ENCODE peak calls at places on chromosomes 12 and 14, in seven cellular contexts. B is A549, O is fibroblast of lung, V is kidney, A is AG04449, G is GM23338, I is gastrocnemius medialis. X is an unnamed sample.
A peak's percentile ranks its signal among the peaks of the same experiment; 100 is the strongest.

GRCh38 chr12:12098689-12099010 is 27.9 kb downstream of the BCL2L14 start:
- DNase-seq in B (no peak), O (no peak), V (no peak), A (no peak), G (no peak), I (no peak), X (no peak)

GRCh38 chr14:72975776-72976175 is 49.5 kb downstream of the DCAF4 start:
- DNase-seq in B (peak; percentile 44), O (no peak), V (no peak), A (no peak), G (peak; percentile 45), I (no peak), X (no peak)

GRCh38 chr14:21184252-21184651 is 28.4 kb upstream of the OR5AU1 start:
- DNase-seq in B (no peak), O (no peak), V (no peak), A (no peak), G (no peak), I (no peak), X (no peak)

GRCh38 chr12:13177373-13177772 is 19.2 kb upstream of the EMP1 start:
- DNase-seq in B (no peak), O (no peak), V (no peak), A (no peak), G (no peak), I (no peak), X (no peak)

GRCh38 chr12:93061414-93062099 is 132.5 kb upstream of the EEA1 start:
- DNase-seq in B (no peak), O (no peak), V (no peak), A (no peak), G (no peak), I (no peak), X (no peak)

GRCh38 chr12:60684988-60685655 is 1089.3 kb downstream of the SLC16A7 start:
- DNase-seq in B (no peak), O (no peak), V (no peak), A (no peak), G (peak; percentile 44), I (no peak), X (no peak)

GRCh38 chr14:78425332-78425731 is 255.2 kb downstream of the NRXN3 start:
- DNase-seq in B (no peak), O (no peak), V (no peak), A (no peak), G (peak; percentile 10), I (no peak), X (no peak)

GRCh38 chr14:31949709-31950108 is 127.4 kb upstream of the ARHGAP5 start:
- DNase-seq in B (peak; percentile 79), O (peak; percentile 33), V (no peak), A (no peak), G (no peak), I (no peak), X (no peak)

GRCh38 chr12:79897617-79898016 is 37.3 kb downstream of the PPP1R12A start:
- DNase-seq in B (peak; percentile 55), O (peak; percentile 62), V (no peak), A (peak; percentile 66), G (peak; percentile 50), I (no peak), X (peak; percentile 88)

GRCh38 chr14:39316844-39317553 is 83.3 kb downstream of the MIA2 start:
- DNase-seq in B (no peak), O (no peak), V (no peak), A (no peak), G (no peak), I (no peak), X (no peak)

GRCh38 chr12:48420031-48420775 is 52.2 kb upstream of the ANP32D start:
- DNase-seq in B (no peak), O (no peak), V (no peak), A (no peak), G (peak; percentile 53), I (no peak), X (no peak)
- H3K4me3 ChIP-seq in B (no peak overlapping the region), O (no peak overlapping the region), V (no peak overlapping the region), A (no peak overlapping the region), G (no peak overlapping the region), I (no peak overlapping the region), X (no peak overlapping the region)

DNA sequence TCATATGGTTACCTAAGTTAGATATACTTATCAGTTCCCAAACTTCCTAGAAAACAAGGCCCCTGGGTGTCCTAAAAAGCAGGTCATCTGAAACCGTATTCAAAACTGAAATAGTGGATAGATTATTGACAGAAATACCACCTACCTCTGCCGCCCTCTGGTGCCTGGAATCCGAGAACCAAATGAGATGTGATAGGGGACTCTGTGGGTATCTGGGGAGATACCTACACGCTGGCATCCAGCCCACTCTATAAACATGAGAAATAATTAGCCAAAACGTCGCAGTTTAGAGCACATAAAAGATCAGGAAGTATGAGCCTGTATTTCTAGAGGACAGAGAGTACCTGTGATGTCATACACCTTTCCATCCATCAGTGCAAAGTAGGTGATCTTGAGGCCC is 4.4 kb downstream of the ORMDL2 start:
- DNase-seq in B (peak; percentile 44), O (no peak), V (no peak), A (no peak), G (peak; percentile 67), I (no peak), X (no peak)
- TF ChIP-seq CTCF in B (peak; percentile 56), O (peak; percentile 21), V (peak; percentile 44), A (peak; percentile 31), G (peak; percentile 70), I (no peak), X (peak; percentile 32)

DNA sequence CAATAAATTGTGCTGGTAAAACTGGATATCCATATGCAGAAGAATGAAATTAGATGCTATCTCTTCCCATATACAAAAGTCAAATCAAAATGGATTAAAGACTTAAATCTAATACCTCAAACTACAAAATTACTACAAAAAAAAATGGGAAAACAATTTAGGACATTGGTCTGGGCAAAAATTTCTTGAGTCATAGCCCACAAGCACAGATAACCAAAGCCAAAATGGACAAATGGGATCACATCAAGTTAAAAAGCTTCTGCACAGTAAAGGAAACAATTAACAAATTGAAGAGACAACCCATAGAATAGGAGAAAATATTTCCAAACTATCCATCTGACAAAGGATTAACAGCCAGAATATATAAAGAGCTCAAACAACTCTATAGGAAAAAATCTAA is 264.6 kb downstream of the NUAK1 start:
- DNase-seq in B (no peak), O (no peak), V (no peak), A (no peak), G (no peak), I (no peak), X (no peak)
- H3K4me3 ChIP-seq in B (no peak overlapping the region), O (no peak overlapping the region), V (no peak overlapping the region), A (no peak overlapping the region), G (no peak overlapping the region), I (no peak overlapping the region), X (no peak overlapping the region)

GRCh38 chr14:68335312-68335711 is 457.6 kb downstream of the ZFP36L1 start:
- DNase-seq in B (no peak), O (no peak), V (no peak), A (no peak), G (no peak), I (no peak), X (no peak)

GRCh38 chr14:68332011-68332410 is 460.9 kb downstream of the ZFP36L1 start:
- DNase-seq in B (no peak), O (peak; percentile 79), V (no peak), A (no peak), G (no peak), I (no peak), X (no peak)

GRCh38 chr14:68336165-68336564 is 456.7 kb downstream of the ZFP36L1 start:
- DNase-seq in B (no peak), O (no peak), V (no peak), A (no peak), G (no peak), I (no peak), X (no peak)

GRCh38 chr14:68337279-68337678 is 455.6 kb downstream of the ZFP36L1 start:
- DNase-seq in B (no peak), O (no peak), V (no peak), A (no peak), G (no peak), I (no peak), X (no peak)

DNA sequence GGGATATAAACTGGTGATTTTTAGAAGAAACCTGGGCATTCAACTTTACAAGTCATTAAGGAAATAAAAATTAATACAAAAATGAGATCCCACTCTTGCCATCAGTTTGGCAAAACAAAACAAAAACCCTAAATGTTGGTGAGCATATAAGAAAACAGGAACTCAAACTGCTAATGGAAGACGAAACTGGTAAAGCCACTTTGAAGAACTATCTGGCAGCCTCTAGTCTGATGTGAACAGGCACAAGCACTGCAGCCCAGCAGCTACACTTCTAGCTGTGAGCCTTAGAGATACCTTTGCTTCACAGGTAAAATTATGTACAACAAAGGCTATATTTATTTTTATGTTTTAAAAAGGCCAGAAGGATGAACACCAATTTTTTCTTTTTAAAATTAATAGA is 459.6 kb downstream of the ZFP36L1 start:
- DNase-seq in B (no peak), O (no peak), V (no peak), A (no peak), G (no peak), I (no peak), X (no peak)
- TF ChIP-seq CTCF in B (no peak), O (no peak), V (no peak), A (no peak), G (no peak), I (no peak), X (no peak)